ENCODE peak calls at places on chromosomes 16 and 17, in ten cellular contexts. D is RWPE1, T is right lobe of liver, C is colonic mucosa, H is AG04450, R is cardiac fibroblast, G is body of pancreas, A is nephron progenitor cell, L is brain microvascular endothelial cell, N is transverse colon. S is an unnamed sample.

GRCh38 chr16:70510216-70510615 is 13.1 kb downstream of the COG4 start:
- DNase-seq in L (no peak), N (no peak), R (no peak), G (no peak), D (no peak), A (no peak), T (no peak), H (no peak), C (no peak), S (no peak)

GRCh38 chr17:79749156-79749815 is 18.5 kb downstream of the ENPP7 start:
- DNase-seq in D (peak; percentile 16), A (no peak), L (peak; percentile 13), H (peak; percentile 33), C (no peak), G (no peak), R (peak; percentile 82), N (no peak), T (no peak), S (no peak)

GRCh38 chr16:81707411-81708321 is 71.4 kb upstream of the PLCG2 start:
- DNase-seq in G (peak; percentile 81), C (peak; percentile 93), D (no peak), N (peak; percentile 84), L (peak; percentile 13), R (peak; percentile 29), H (no peak), A (no peak), T (peak; percentile 62), S (peak; percentile 91)

GRCh38 chr16:77724174-77724573 is 1.9 kb downstream of the NUDT7 start:
- DNase-seq in G (no peak), D (no peak), N (no peak), A (no peak), H (no peak), T (no peak), L (no peak), C (no peak), R (no peak), S (no peak)

GRCh38 chr16:23967018-23967417 is 131.2 kb downstream of the PRKCB start:
- DNase-seq in N (no peak), T (no peak), L (no peak), R (no peak), D (no peak), G (no peak), A (no peak), H (no peak), C (no peak), S (no peak)

GRCh38 chr17:33475594-33475993 is 182.5 kb upstream of the ASIC2 start:
- DNase-seq in A (no peak), R (no peak), N (no peak), T (no peak), H (no peak), G (no peak), C (no peak), L (no peak), D (no peak), S (no peak)

GRCh38 chr17:69760562-69760961 is 314.5 kb upstream of the KCNJ16 start:
- DNase-seq in N (no peak), L (no peak), D (no peak), R (peak; percentile 16), H (no peak), A (no peak), G (no peak), C (no peak), T (no peak), S (no peak)

GRCh38 chr16:89452241-89452640 is 38.1 kb downstream of the ANKRD11 start:
- DNase-seq in A (no peak), N (no peak), R (no peak), D (no peak), H (no peak), T (no peak), C (no peak), L (no peak), G (no peak), S (no peak)

GRCh38 chr16:46706642-46707041 is 17.2 kb downstream of the ORC6 start:
- DNase-seq in C (no peak), L (no peak), G (no peak), D (no peak), N (no peak), R (no peak), T (no peak), H (no peak), A (no peak), S (no peak)

GRCh38 chr17:70608193-70608592 is 438.9 kb downstream of the KCNJ2 start:
- DNase-seq in R (no peak), C (no peak), N (no peak), L (no peak), G (no peak), A (no peak), T (no peak), H (no peak), D (no peak), S (no peak)

GRCh38 chr16:57600048-57600835 is 28.2 kb upstream of the ADGRG1 start:
- DNase-seq in L (peak; percentile 17), H (no peak), A (peak; percentile 75), T (peak; percentile 70), R (peak; percentile 50), G (peak; percentile 83), C (peak; percentile 67), N (peak; percentile 75), D (peak; percentile 62), S (peak; percentile 72)

GRCh38 chr17:44353656-44354331 is 8.7 kb downstream of the GRN start:
- DNase-seq in A (peak; percentile 64), R (peak; percentile 11), N (peak; percentile 41), G (peak; percentile 23), C (no peak), D (no peak), L (no peak), H (no peak), T (no peak), S (peak; percentile 54)

GRCh38 chr17:7260601-7261376 is 1.5 kb downstream of the CLDN7 start:
- DNase-seq in D (peak; percentile 62), L (no peak), R (no peak), G (peak; percentile 86), A (peak; percentile 56), T (peak; percentile 90), N (peak; percentile 84), H (no peak), C (peak; percentile 86), S (peak; percentile 88)

GRCh38 chr16:70250748-70251650 is 741 bp downstream of the EXOSC6 start:
- DNase-seq in L (peak; percentile 11), T (peak; percentile 70), H (no peak), N (peak; percentile 51), G (peak; percentile 46), R (peak; percentile 47), C (peak; percentile 52), D (peak; percentile 45), A (peak; percentile 62), S (peak; percentile 73)

DNA sequence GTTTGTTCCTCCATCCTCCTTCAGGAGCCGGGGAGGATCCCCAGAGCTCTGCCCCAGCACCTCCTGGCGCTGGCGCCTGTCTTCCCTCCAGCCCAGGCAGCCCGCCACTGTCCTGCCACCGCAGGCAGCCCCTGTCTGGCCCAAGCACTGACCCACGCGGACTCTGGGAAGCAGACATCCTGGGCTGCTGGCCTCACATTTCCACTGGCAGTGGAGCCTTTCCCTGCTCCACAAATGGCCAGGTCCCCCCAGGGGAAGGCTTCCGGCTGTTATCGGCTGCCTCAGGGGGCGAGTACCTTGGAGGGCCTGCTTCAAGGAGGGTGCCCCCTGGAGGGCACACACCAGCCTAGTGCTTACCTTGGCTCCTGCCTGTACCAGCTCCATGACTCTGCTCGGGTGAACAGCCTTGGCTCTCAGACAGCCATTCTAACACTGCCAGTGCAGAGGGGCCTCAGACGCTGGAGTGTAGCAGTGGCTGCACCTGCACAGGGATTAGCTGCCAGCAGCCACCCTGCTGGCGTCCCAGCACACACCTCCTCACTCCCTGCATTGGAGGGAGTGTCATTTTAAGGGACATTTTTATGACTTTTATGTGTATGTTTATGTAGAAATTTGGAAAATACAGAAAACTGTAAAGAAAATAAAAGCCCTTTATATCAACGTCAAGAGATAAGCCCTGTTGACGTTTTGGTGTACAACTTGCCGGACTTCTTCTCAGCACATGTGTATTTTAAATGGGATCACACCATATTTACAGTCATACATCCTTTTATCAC is 21.0 kb downstream of the ACE start:
- DNase-seq in A (peak; percentile 35), D (no peak), L (no peak), R (no peak), C (no peak), N (no peak), T (no peak), H (no peak), G (no peak), S (no peak)
- TF ChIP-seq CTCF in A (peak; percentile 20), D (no peak), L (peak; percentile 40), R (no peak), C (no peak), N (no peak), T (no peak), H (peak; percentile 30), G (no peak), S (no peak)

GRCh38 chr16:55655709-55656694 is at the start of gene SLC6A2:
- DNase-seq in T (no peak), L (no peak), H (no peak), R (peak; percentile 12), C (no peak), D (peak; percentile 19), A (peak; percentile 67), G (no peak), N (no peak), S (no peak)
- TF ChIP-seq CTCF in T (no peak), L (no peak), H (no peak), R (no peak), C (no peak), D (no peak), A (peak; percentile 28), G (no peak), N (no peak), S (no peak)

DNA sequence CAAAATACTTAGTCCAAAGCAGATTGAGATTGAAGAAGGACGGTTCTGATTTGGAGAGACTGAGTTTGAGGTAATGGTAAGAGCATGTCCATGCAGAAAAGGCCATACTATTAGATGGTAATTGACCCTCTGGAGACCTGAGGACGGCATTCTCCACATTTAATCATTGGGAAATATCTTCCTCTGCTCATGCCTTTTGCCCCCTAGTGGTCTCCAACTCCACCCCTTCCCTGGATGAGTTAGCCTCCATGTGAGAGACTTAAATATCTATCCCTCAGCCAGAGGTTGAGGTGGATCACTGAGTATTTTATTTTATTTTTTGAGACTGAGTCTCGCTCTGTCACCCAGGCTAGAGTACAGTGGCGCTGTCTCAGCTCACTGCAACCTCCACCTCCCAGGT is 10.4 kb upstream of the OR3A1 start:
- DNase-seq in D (no peak), A (no peak), C (no peak), G (no peak), L (no peak), H (no peak), T (no peak), N (no peak), R (no peak), S (no peak)
- TF ChIP-seq CTCF in D (no peak), A (no peak), C (no peak), G (no peak), L (no peak), H (no peak), T (no peak), N (no peak), R (no peak), S (no peak)

GRCh38 chr17:50603340-50603739 is 31.3 kb upstream of the ABCC3 start:
- DNase-seq in H (no peak), G (no peak), N (no peak), A (no peak), T (no peak), R (no peak), C (no peak), L (no peak), D (no peak), S (no peak)
- TF ChIP-seq CTCF in H (peak; percentile 19), G (no peak), N (no peak), A (peak; percentile 30), T (no peak), R (no peak), C (no peak), L (peak; percentile 39), D (no peak), S (no peak)

GRCh38 chr16:79776243-79776884 is 175.8 kb upstream of the MAF start:
- DNase-seq in L (peak; percentile 49), H (no peak), C (peak; percentile 40), G (peak; percentile 26), R (peak; percentile 60), A (no peak), N (peak; percentile 33), D (no peak), T (no peak), S (peak; percentile 48)
- TF ChIP-seq CTCF in L (peak; percentile 49), H (no peak), C (no peak), G (no peak), R (no peak), A (no peak), N (no peak), D (no peak), T (no peak), S (no peak)